ENCODE peak calls at places on chromosomes 3 and 15, in four cellular contexts. R, W, D and V are unnamed samples.

GRCh38 chr3:131596884-131597283 is 94.1 kb upstream of the MRPL3 start:
- DNase-seq in D (no peak), R (no peak), W (no peak), V (no peak)

GRCh38 chr3:116103868-116104530 is 341.3 kb downstream of the LSAMP start:
- DNase-seq in R (no peak), D (no peak), W (no peak), V (no peak)

GRCh38 chr3:79847928-79848327 is 80.1 kb upstream of the ROBO1 start:
- DNase-seq in W (no peak), R (no peak), D (no peak), V (no peak)

GRCh38 chr3:186953011-186953487 is 22.7 kb downstream of the ST6GAL1 start:
- DNase-seq in W (no peak), D (no peak), R (no peak), V (no peak)

GRCh38 chr3:99250272-99250671 is 348.8 kb upstream of the DCBLD2 start:
- DNase-seq in D (no peak), R (no peak), W (no peak), V (no peak)

GRCh38 chr3:122010506-122010905 is 11.5 kb downstream of the ILDR1 start:
- DNase-seq in R (no peak), D (no peak), W (no peak), V (no peak)

GRCh38 chr3:40793739-40794138 is 269.0 kb downstream of the ZNF621 start:
- DNase-seq in D (no peak), R (no peak), W (no peak), V (no peak)

GRCh38 chr3:113773381-113773780 is 26.5 kb downstream of the ATP6V1A start:
- DNase-seq in D (no peak), W (no peak), R (no peak), V (no peak)

GRCh38 chr15:99963976-99964375 is 230.7 kb upstream of the LYSMD4 start:
- DNase-seq in W (no peak), R (peak), D (peak), V (no peak)

GRCh38 chr3:71511037-71511436 is 72.5 kb downstream of the FOXP1 start:
- DNase-seq in R (no peak), W (no peak), D (no peak), V (no peak)

GRCh38 chr15:61556037-61556648 is 327.0 kb upstream of the RORA start:
- DNase-seq in W (no peak), R (no peak), D (no peak), V (no peak)

GRCh38 chr15:96792216-96792615 is 461.7 kb downstream of the NR2F2 start:
- DNase-seq in W (no peak), R (no peak), D (no peak), V (no peak)

GRCh38 chr15:98321916-98322315 is 326.4 kb upstream of the IGF1R start:
- DNase-seq in W (no peak), D (no peak), R (no peak), V (no peak)

GRCh38 chr15:62770752-62771151 is 271.8 kb upstream of the TPM1 start:
- DNase-seq in D (no peak), W (no peak), R (no peak), V (no peak)

GRCh38 chr3:52183786-52184445 is 14.0 kb upstream of the ALAS1 start:
- DNase-seq in W (no peak), D (no peak), R (peak), V (no peak)

GRCh38 chr3:194274424-194275085 is 76.6 kb downstream of the CPN2 start:
- DNase-seq in W (no peak), D (no peak), R (no peak), V (no peak)

GRCh38 chr15:39783244-39783820 is 691 bp upstream of the FSIP1 start:
- DNase-seq in D (no peak), R (no peak), W (no peak), V (no peak)

GRCh38 chr3:29285356-29286070 is 4.6 kb downstream of the RBMS3 start:
- DNase-seq in R (no peak), W (no peak), D (no peak), V (no peak)

GRCh38 chr15:58446521-58446920 is 14.7 kb downstream of the LIPC start:
- DNase-seq in R (no peak), W (no peak), D (no peak), V (no peak)

GRCh38 chr3:16109929-16110328 is 64.6 kb upstream of the GALNT15 start:
- DNase-seq in W (no peak), R (no peak), D (no peak), V (no peak)

GRCh38 chr15:74179101-74179841 is 5.8 kb downstream of the ISLR start:
- DNase-seq in W (no peak), D (peak), R (peak), V (no peak)

GRCh38 chr15:55879181-55879580 is 114.2 kb downstream of the NEDD4 start:
- DNase-seq in W (no peak), D (no peak), R (no peak), V (no peak)

GRCh38 chr3:195100903-195101591 is 169.9 kb downstream of the XXYLT1 start:
- DNase-seq in D (no peak), R (peak), W (no peak), V (no peak)

GRCh38 chr3:112391648-112392047 is 58.7 kb downstream of the CD200 start:
- DNase-seq in W (no peak), R (no peak), D (no peak), V (no peak)

GRCh38 chr15:69357773-69358765 is 56.1 kb upstream of the KIF23 start:
- DNase-seq in R (no peak), W (no peak), D (no peak), V (no peak)

GRCh38 chr3:16299746-16300145 is 34.7 kb downstream of the OXNAD1 start:
- DNase-seq in R (no peak), D (no peak), W (no peak), V (no peak)

GRCh38 chr3:32562640-32563039 is 8.0 kb downstream of the DYNC1LI1 start:
- DNase-seq in R (no peak), W (no peak), D (no peak), V (no peak)

GRCh38 chr3:25856902-25857518 is 67.1 kb downstream of the OXSM start:
- DNase-seq in W (no peak), D (no peak), R (no peak), V (no peak)

GRCh38 chr15:52559022-52559421 is 9.8 kb downstream of the ARPP19 start:
- DNase-seq in D (no peak), W (no peak), R (no peak), V (no peak)
- TF ChIP-seq CTCF in D (no peak), W (no peak), R (no peak), V (no peak)

GRCh38 chr15:89472785-89473256 is 23.6 kb downstream of the RHCG start:
- DNase-seq in R (peak), D (no peak), W (peak), V (peak)

GRCh38 chr15:89469331-89470107 is 26.9 kb downstream of the RHCG start:
- DNase-seq in D (no peak), R (no peak), W (no peak), V (no peak)
- TF ChIP-seq CTCF in D (no peak), R (no peak), W (no peak), V (no peak)

GRCh38 chr3:31164398-31164797 is 269.9 kb upstream of the GADL1 start:
- DNase-seq in D (no peak), R (no peak), W (no peak), V (no peak)
- TF ChIP-seq CTCF in D (no peak), R (no peak), W (no peak), V (no peak)

GRCh38 chr15:64841258-64842098 is at the start of gene PLEKHO2:
- DNase-seq in R (peak), D (peak), W (peak), V (peak)
- TF ChIP-seq CTCF in R (no peak), D (peak), W (peak), V (no peak)

GRCh38 chr3:50551293-50552057 is 16.1 kb downstream of the C3orf18 start:
- DNase-seq in D (no peak), W (no peak), R (no peak), V (no peak)
- TF ChIP-seq CTCF in D (no peak), W (no peak), R (no peak), V (no peak)

GRCh38 chr3:119420196-119420595 is 43.2 kb downstream of the TMEM39A start:
- DNase-seq in W (no peak), R (no peak), D (no peak), V (peak)
- TF ChIP-seq CTCF in W (peak), R (no peak), D (peak), V (no peak)

DNA sequence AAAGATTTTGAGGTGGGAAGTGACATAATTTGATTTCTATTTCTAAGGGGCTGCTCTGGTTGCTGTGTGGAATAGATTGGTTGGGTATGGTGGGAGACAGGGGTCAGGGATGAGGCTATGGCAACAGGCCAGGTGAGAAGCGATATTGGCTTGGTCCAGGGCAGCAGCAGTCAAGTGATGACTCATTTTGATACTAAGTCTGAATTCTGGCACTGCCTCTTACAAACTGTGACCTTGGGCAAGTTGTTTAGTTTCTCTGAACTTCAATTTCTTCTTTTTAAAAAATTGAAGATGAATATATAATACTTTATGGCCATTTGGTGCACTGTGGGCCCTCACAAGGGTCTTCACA is 40.4 kb upstream of the CLSTN2 start:
- DNase-seq in R (peak), W (no peak), D (no peak), V (no peak)
- TF ChIP-seq CTCF in R (no peak), W (no peak), D (no peak), V (no peak)